ENCODE peak calls at places on chromosomes 1 and 21, in six cellular contexts. A is effector CD4-positive, alpha-beta T cell; E is activated CD8-positive, alpha-beta memory T cell treated with anti-CD3 and anti-CD28 coated beads for 1 hour; D is endothelial cell; B is putamen; K is WTC11. Q is an unnamed sample.

GRCh38 chr1:9080704-9081291 is 11.4 kb upstream of the SLC2A5 start:
- DNase-seq in A (no peak), E (no peak), D (no peak), B (no peak), K (no peak), Q (no peak)

GRCh38 chr1:111596499-111596898 is 23.1 kb upstream of the RAP1A start:
- DNase-seq in A (peak; percentile 50), E (no peak), D (no peak), B (no peak), K (no peak), Q (no peak)

GRCh38 chr1:113216664-113217063 is 143.7 kb downstream of the LRIG2 start:
- DNase-seq in A (no peak), E (no peak), D (no peak), B (no peak), K (no peak), Q (no peak)

GRCh38 chr1:18642278-18643095 is 11.8 kb downstream of the PAX7 start:
- DNase-seq in A (no peak), E (no peak), D (no peak), B (no peak), K (peak; percentile 68), Q (no peak)

GRCh38 chr21:38773108-38774061 is 32.3 kb upstream of the ETS2 start:
- DNase-seq in A (no peak), E (no peak), D (no peak), B (no peak), K (no peak), Q (no peak)

GRCh38 chr1:118291686-118292085 is 106.7 kb upstream of the SPAG17 start:
- DNase-seq in A (no peak), E (no peak), D (no peak), B (no peak), K (no peak), Q (no peak)

GRCh38 chr1:187928288-187928687 is 1099.5 kb downstream of the PLA2G4A start:
- DNase-seq in A (no peak), E (no peak), D (peak; percentile 47), B (no peak), K (peak; percentile 54), Q (peak; percentile 74)

GRCh38 chr1:33810571-33810970 is 53.3 kb upstream of the HMGB4 start:
- DNase-seq in A (no peak), E (no peak), D (no peak), B (no peak), K (no peak), Q (no peak)

GRCh38 chr1:27705545-27705944 is 20.2 kb upstream of the FAM76A start:
- DNase-seq in A (no peak), E (no peak), D (no peak), B (no peak), K (no peak), Q (no peak)

GRCh38 chr1:167617100-167617949 is 12.7 kb upstream of the RCSD1 start:
- DNase-seq in A (no peak), E (no peak), D (no peak), B (peak; percentile 51), K (no peak), Q (no peak)

GRCh38 chr1:241934181-241934815 is 23.3 kb upstream of the BECN2 start:
- DNase-seq in A (no peak), E (no peak), D (peak; percentile 43), B (no peak), K (peak; percentile 62), Q (peak; percentile 33)

GRCh38 chr1:65471213-65471833 is 50.9 kb downstream of the LEPR start:
- DNase-seq in A (no peak), E (no peak), D (no peak), B (no peak), K (no peak), Q (no peak)

GRCh38 chr1:10511494-10511885 is 36.7 kb downstream of the PEX14 start:
- DNase-seq in A (no peak), E (no peak), D (no peak), B (no peak), K (no peak), Q (no peak)

GRCh38 chr1:244896550-244896949 is 32.2 kb upstream of the HNRNPU start:
- DNase-seq in A (no peak), E (no peak), D (no peak), B (no peak), K (no peak), Q (no peak)

GRCh38 chr1:84541679-84542078 is 32.6 kb downstream of the CTBS start:
- DNase-seq in A (no peak), E (no peak), D (no peak), B (no peak), K (no peak), Q (no peak)

GRCh38 chr1:31101147-31101502 is 35.6 kb upstream of the PUM1 start:
- DNase-seq in A (no peak), E (no peak), D (no peak), B (no peak), K (no peak), Q (no peak)

GRCh38 chr21:43866233-43866632 is 1.2 kb downstream of the AGPAT3 start:
- DNase-seq in A (peak; percentile 21), E (no peak), D (no peak), B (peak; percentile 18), K (no peak), Q (no peak)

GRCh38 chr1:77673716-77674355 is 8.6 kb downstream of the ZZZ3 start:
- DNase-seq in A (no peak), E (no peak), D (no peak), B (no peak), K (no peak), Q (no peak)

GRCh38 chr1:182725264-182725965 is 41.0 kb upstream of the RGS8 start:
- DNase-seq in A (no peak), E (no peak), D (no peak), B (no peak), K (no peak), Q (no peak)

GRCh38 chr1:226640737-226641136 is 92.2 kb downstream of the STUM start:
- DNase-seq in A (no peak), E (no peak), D (no peak), B (no peak), K (no peak), Q (no peak)

GRCh38 chr1:170568197-170568596 is 36.2 kb downstream of the GORAB start:
- DNase-seq in A (no peak), E (no peak), D (no peak), B (no peak), K (peak; percentile 25), Q (no peak)

GRCh38 chr1:220217383-220217988 is 54.8 kb downstream of the RAB3GAP2 start:
- DNase-seq in A (no peak), E (no peak), D (peak; percentile 14), B (no peak), K (no peak), Q (no peak)

GRCh38 chr1:85428471-85429077 is 36.4 kb downstream of the DDAH1 start:
- DNase-seq in A (no peak), E (no peak), D (no peak), B (no peak), K (no peak), Q (no peak)

GRCh38 chr1:91751281-91751680 is 134.7 kb downstream of the TGFBR3 start:
- DNase-seq in A (no peak), E (no peak), D (no peak), B (peak; percentile 66), K (no peak), Q (no peak)

GRCh38 chr1:225653463-225654276 is 747 bp upstream of the ENAH start:
- DNase-seq in A (no peak), E (no peak), D (peak; percentile 56), B (peak; percentile 63), K (peak; percentile 56), Q (peak; percentile 69)

GRCh38 chr1:100614570-100614969 is 76.6 kb downstream of the GPR88 start:
- DNase-seq in A (no peak), E (no peak), D (no peak), B (no peak), K (no peak), Q (no peak)

GRCh38 chr21:43777953-43778352 is 1.8 kb upstream of the CSTB start:
- DNase-seq in A (no peak), E (no peak), D (no peak), B (no peak), K (no peak), Q (no peak)

GRCh38 chr1:21552715-21553114 is 43.5 kb downstream of the ALPL start:
- DNase-seq in A (no peak), E (no peak), D (no peak), B (no peak), K (no peak), Q (no peak)

GRCh38 chr21:25607812-25608737 is 794 bp upstream of the MRPL39 start:
- DNase-seq in A (peak; percentile 67), E (peak; percentile 57), D (peak; percentile 72), B (peak; percentile 84), K (peak; percentile 79), Q (peak; percentile 77)

Q was measured in SK-N-DZ.